ENCODE peak calls at places on chromosomes 16 and 17, in five cellular contexts. B is stimulated activated CD8-positive, alpha-beta memory T cell treated with anti-CD3 and anti-CD28 coated beads, Interleukin-15, amount 100 ng/mL, for 4 hours; F is GM10248; M is COR-L47; U is H7. T is an unnamed sample.

GRCh38 chr17:67639555-67639954 is 78.2 kb upstream of the NOL11 start:
- DNase-seq in B (no peak), F (no peak), M (no peak), U (no peak), T (no peak)

GRCh38 chr16:55567382-55567781 is 898 bp downstream of the CAPNS2 start:
- DNase-seq in B (no peak), F (no peak), M (no peak), U (no peak), T (no peak)

GRCh38 chr17:16929757-16930520 is 42.0 kb downstream of the TNFRSF13B start:
- DNase-seq in B (no peak), F (no peak), M (no peak), U (peak), T (no peak)

GRCh38 chr17:50127661-50128361 is 2.1 kb downstream of the SAMD14 start:
- DNase-seq in B (no peak), F (no peak), M (no peak), U (peak), T (no peak)

GRCh38 chr17:79360196-79360595 is 250.7 kb downstream of the RBFOX3 start:
- DNase-seq in B (no peak), F (no peak), M (peak), U (no peak), T (no peak)

GRCh38 chr16:89344846-89345577 is 127.5 kb downstream of the ZNF778 start:
- DNase-seq in B (no peak), F (no peak), M (no peak), U (peak), T (no peak)

GRCh38 chr16:66309-67182 is 5.9 kb downstream of the RHBDF1 start:
- DNase-seq in B (no peak), F (no peak), M (no peak), U (no peak), T (no peak)

GRCh38 chr16:56956076-56956475 is 5.7 kb upstream of the CETP start:
- DNase-seq in B (no peak), F (no peak), M (no peak), U (no peak), T (no peak)

GRCh38 chr17:65588194-65588808 is 26.9 kb upstream of the AXIN2 start:
- DNase-seq in B (no peak), F (no peak), M (peak), U (peak), T (no peak)

GRCh38 chr16:85935957-85936760 is 37.2 kb downstream of the IRF8 start:
- DNase-seq in B (peak), F (peak), M (no peak), U (no peak), T (no peak)

GRCh38 chr17:49753959-49754391 is 10.0 kb downstream of the FAM117A start:
- DNase-seq in B (no peak), F (no peak), M (no peak), U (no peak), T (no peak)